ENCODE peak calls at places on chromosome 5, in seven cellular contexts. One of them, this sample, is unnamed.

GRCh38 chr5:30676223-30676840 is 517.2 kb upstream of the CDH6 start:
- DNase-seq in left lobe of liver: no peak
- DNase-seq in GM10248: no peak
- DNase-seq in adipocyte: no peak
- DNase-seq in stimulated activated CD8-positive, alpha-beta memory T cell treated with anti-CD3 and anti-CD28 coated beads, Interleukin-2, amount 100 ng/mL, for 48 hours: no peak
- DNase-seq in amniotic epithelial cell: no peak
- DNase-seq in tibial artery: no peak
- DNase-seq in this sample: no peak

GRCh38 chr5:166909040-166909439 is 1382.4 kb upstream of the WWC1 start:
- DNase-seq in tibial artery: no peak
- DNase-seq in adipocyte: no peak
- DNase-seq in stimulated activated CD8-positive, alpha-beta memory T cell treated with anti-CD3 and anti-CD28 coated beads, Interleukin-2, amount 100 ng/mL, for 48 hours: no peak
- DNase-seq in amniotic epithelial cell: peak
- DNase-seq in left lobe of liver: no peak
- DNase-seq in GM10248: no peak
- DNase-seq in this sample: peak

GRCh38 chr5:117863589-117864296 is 1124.6 kb downstream of the DTWD2 start:
- DNase-seq in amniotic epithelial cell: no peak
- DNase-seq in adipocyte: no peak
- DNase-seq in stimulated activated CD8-positive, alpha-beta memory T cell treated with anti-CD3 and anti-CD28 coated beads, Interleukin-2, amount 100 ng/mL, for 48 hours: no peak
- DNase-seq in left lobe of liver: no peak
- DNase-seq in GM10248: no peak
- DNase-seq in tibial artery: no peak
- DNase-seq in this sample: no peak

GRCh38 chr5:125865166-125865815 is 557.9 kb upstream of the GRAMD2B start:
- DNase-seq in stimulated activated CD8-positive, alpha-beta memory T cell treated with anti-CD3 and anti-CD28 coated beads, Interleukin-2, amount 100 ng/mL, for 48 hours: no peak
- DNase-seq in adipocyte: peak
- DNase-seq in amniotic epithelial cell: peak
- DNase-seq in tibial artery: no peak
- DNase-seq in GM10248: no peak
- DNase-seq in left lobe of liver: no peak
- DNase-seq in this sample: no peak

GRCh38 chr5:178671745-178672144 is 44.9 kb upstream of the CLK4 start:
- DNase-seq in left lobe of liver: no peak
- DNase-seq in adipocyte: no peak
- DNase-seq in GM10248: no peak
- DNase-seq in tibial artery: no peak
- DNase-seq in amniotic epithelial cell: no peak
- DNase-seq in stimulated activated CD8-positive, alpha-beta memory T cell treated with anti-CD3 and anti-CD28 coated beads, Interleukin-2, amount 100 ng/mL, for 48 hours: no peak
- DNase-seq in this sample: no peak

GRCh38 chr5:9627541-9627940 is 2.6 kb downstream of the TAS2R1 start:
- DNase-seq in tibial artery: no peak
- DNase-seq in stimulated activated CD8-positive, alpha-beta memory T cell treated with anti-CD3 and anti-CD28 coated beads, Interleukin-2, amount 100 ng/mL, for 48 hours: no peak
- DNase-seq in adipocyte: no peak
- DNase-seq in GM10248: no peak
- DNase-seq in left lobe of liver: no peak
- DNase-seq in amniotic epithelial cell: no peak
- DNase-seq in this sample: no peak

GRCh38 chr5:39176740-39177628 is 42.4 kb downstream of the FYB1 start:
- DNase-seq in tibial artery: no peak
- DNase-seq in GM10248: no peak
- DNase-seq in adipocyte: no peak
- DNase-seq in stimulated activated CD8-positive, alpha-beta memory T cell treated with anti-CD3 and anti-CD28 coated beads, Interleukin-2, amount 100 ng/mL, for 48 hours: no peak
- DNase-seq in left lobe of liver: no peak
- DNase-seq in amniotic epithelial cell: no peak
- DNase-seq in this sample: no peak

GRCh38 chr5:111389390-111390082 is 122.8 kb downstream of the STARD4 start:
- DNase-seq in amniotic epithelial cell: peak
- DNase-seq in stimulated activated CD8-positive, alpha-beta memory T cell treated with anti-CD3 and anti-CD28 coated beads, Interleukin-2, amount 100 ng/mL, for 48 hours: no peak
- DNase-seq in GM10248: no peak
- DNase-seq in left lobe of liver: no peak
- DNase-seq in tibial artery: no peak
- DNase-seq in adipocyte: peak
- DNase-seq in this sample: no peak

GRCh38 chr5:9829621-9830020 is 199.5 kb upstream of the TAS2R1 start:
- DNase-seq in left lobe of liver: no peak
- DNase-seq in tibial artery: no peak
- DNase-seq in adipocyte: no peak
- DNase-seq in amniotic epithelial cell: no peak
- DNase-seq in stimulated activated CD8-positive, alpha-beta memory T cell treated with anti-CD3 and anti-CD28 coated beads, Interleukin-2, amount 100 ng/mL, for 48 hours: no peak
- DNase-seq in GM10248: no peak
- DNase-seq in this sample: no peak

GRCh38 chr5:174599992-174600391 is 124.4 kb upstream of the MSX2 start:
- DNase-seq in stimulated activated CD8-positive, alpha-beta memory T cell treated with anti-CD3 and anti-CD28 coated beads, Interleukin-2, amount 100 ng/mL, for 48 hours: no peak
- DNase-seq in adipocyte: no peak
- DNase-seq in left lobe of liver: no peak
- DNase-seq in amniotic epithelial cell: peak
- DNase-seq in GM10248: no peak
- DNase-seq in tibial artery: no peak
- DNase-seq in this sample: no peak

GRCh38 chr5:133797167-133797566 is 171.3 kb downstream of the C5orf15 start:
- DNase-seq in GM10248: no peak
- DNase-seq in left lobe of liver: no peak
- DNase-seq in tibial artery: no peak
- DNase-seq in stimulated activated CD8-positive, alpha-beta memory T cell treated with anti-CD3 and anti-CD28 coated beads, Interleukin-2, amount 100 ng/mL, for 48 hours: no peak
- DNase-seq in amniotic epithelial cell: peak
- DNase-seq in adipocyte: no peak
- DNase-seq in this sample: no peak

GRCh38 chr5:88503065-88503394 is 234.4 kb upstream of the TMEM161B start:
- DNase-seq in amniotic epithelial cell: no peak
- DNase-seq in adipocyte: no peak
- DNase-seq in tibial artery: no peak
- DNase-seq in stimulated activated CD8-positive, alpha-beta memory T cell treated with anti-CD3 and anti-CD28 coated beads, Interleukin-2, amount 100 ng/mL, for 48 hours: no peak
- DNase-seq in GM10248: no peak
- DNase-seq in left lobe of liver: no peak
- DNase-seq in this sample: no peak